ENCODE peak calls at places on chromosomes 1 and 21, in eight cellular contexts. D is HL-60; Q is tibial nerve; Z is pancreas; L is naive thymus-derived CD4-positive, alpha-beta T cell; C is right atrium auricular region; V is H1; W is AG04450. Y is an unnamed sample.

GRCh38 chr21:36245649-36246048 is 74.3 kb upstream of the MORC3 start:
- DNase-seq in D (no peak), Q (no peak), Z (no peak), L (no peak), C (no peak), V (no peak), W (no peak), Y (no peak)

GRCh38 chr1:30984167-30984870 is 75.8 kb upstream of the SDC3 start:
- DNase-seq in D (no peak), Q (no peak), Z (no peak), L (no peak), C (no peak), V (no peak), W (no peak), Y (no peak)

GRCh38 chr1:234188454-234188792 is 184.8 kb upstream of the COA6 start:
- DNase-seq in D (no peak), Q (no peak), Z (no peak), L (no peak), C (no peak), V (peak), W (no peak), Y (no peak)

GRCh38 chr1:243758647-243759046 is 91.4 kb downstream of the AKT3 start:
- DNase-seq in D (no peak), Q (no peak), Z (no peak), L (no peak), C (no peak), V (no peak), W (no peak), Y (no peak)

GRCh38 chr1:10676987-10677386 is 119.5 kb downstream of the CASZ1 start:
- DNase-seq in D (no peak), Q (no peak), Z (no peak), L (no peak), C (no peak), V (no peak), W (no peak), Y (no peak)

GRCh38 chr1:3771108-3772026 is 1.2 kb upstream of the SMIM1 start:
- DNase-seq in D (no peak), Q (no peak), Z (no peak), L (no peak), C (no peak), V (no peak), W (no peak), Y (no peak)

GRCh38 chr1:201737350-201738060 is 91.5 kb upstream of the IPO9 start:
- DNase-seq in D (no peak), Q (no peak), Z (no peak), L (no peak), C (peak), V (no peak), W (no peak), Y (peak)

GRCh38 chr1:175673236-175674150 is 69.9 kb downstream of the TNR start:
- DNase-seq in D (no peak), Q (no peak), Z (no peak), L (no peak), C (no peak), V (no peak), W (no peak), Y (no peak)

GRCh38 chr1:212754715-212755114 is 36.9 kb downstream of the NSL1 start:
- DNase-seq in D (no peak), Q (no peak), Z (no peak), L (peak), C (no peak), V (no peak), W (no peak), Y (no peak)

GRCh38 chr1:90705910-90706309 is 11.2 kb downstream of the BARHL2 start:
- DNase-seq in D (no peak), Q (no peak), Z (no peak), L (no peak), C (no peak), V (no peak), W (no peak), Y (no peak)

GRCh38 chr1:42973304-42973703 is 14.6 kb upstream of the SLC2A1 start:
- DNase-seq in D (no peak), Q (no peak), Z (no peak), L (no peak), C (no peak), V (no peak), W (no peak), Y (no peak)

GRCh38 chr21:45816794-45817193 is 164.8 kb upstream of the COL6A1 start:
- DNase-seq in D (no peak), Q (no peak), Z (no peak), L (no peak), C (peak), V (no peak), W (no peak), Y (no peak)

GRCh38 chr1:108831225-108831624 is 25.7 kb downstream of the AKNAD1 start:
- DNase-seq in D (no peak), Q (no peak), Z (no peak), L (no peak), C (no peak), V (no peak), W (no peak), Y (no peak)

GRCh38 chr1:230509281-230509977 is 83.3 kb upstream of the PGBD5 start:
- DNase-seq in D (peak), Q (no peak), Z (no peak), L (no peak), C (peak), V (no peak), W (peak), Y (no peak)

GRCh38 chr1:205519541-205520131 is 15.2 kb downstream of the CDK18 start:
- DNase-seq in D (no peak), Q (no peak), Z (no peak), L (no peak), C (no peak), V (no peak), W (no peak), Y (no peak)

GRCh38 chr1:6414443-6414844 is 5.3 kb downstream of the HES2 start:
- DNase-seq in D (no peak), Q (no peak), Z (no peak), L (no peak), C (no peak), V (no peak), W (peak), Y (no peak)

GRCh38 chr1:225406976-225407725 is 20.7 kb downstream of the LBR start:
- DNase-seq in D (no peak), Q (no peak), Z (no peak), L (no peak), C (no peak), V (no peak), W (no peak), Y (no peak)

GRCh38 chr1:1538334-1538733 is 2.1 kb downstream of the TMEM240 start:
- DNase-seq in D (no peak), Q (no peak), Z (no peak), L (no peak), C (no peak), V (no peak), W (no peak), Y (no peak)

GRCh38 chr21:37145635-37146111 is 72.6 kb downstream of the TTC3 start:
- DNase-seq in D (no peak), Q (no peak), Z (no peak), L (no peak), C (no peak), V (no peak), W (no peak), Y (no peak)

GRCh38 chr1:66175107-66175506 is 358.8 kb upstream of the SGIP1 start:
- DNase-seq in D (no peak), Q (no peak), Z (no peak), L (no peak), C (no peak), V (no peak), W (no peak), Y (no peak)

GRCh38 chr1:222904451-222904850 is 89.6 kb downstream of the DISP1 start:
- DNase-seq in D (no peak), Q (no peak), Z (no peak), L (no peak), C (no peak), V (no peak), W (no peak), Y (no peak)

GRCh38 chr1:235883261-235883927 is 16.7 kb upstream of the LYST start:
- DNase-seq in D (no peak), Q (peak), Z (peak), L (no peak), C (peak), V (no peak), W (peak), Y (peak)

GRCh38 chr1:94325379-94326302 is 88.3 kb upstream of the ARHGAP29 start:
- DNase-seq in D (no peak), Q (no peak), Z (peak), L (no peak), C (no peak), V (no peak), W (peak), Y (no peak)

GRCh38 chr1:30933874-30934252 is 25.3 kb upstream of the SDC3 start:
- DNase-seq in D (no peak), Q (no peak), Z (no peak), L (no peak), C (no peak), V (no peak), W (no peak), Y (no peak)

GRCh38 chr1:219917851-219918466 is 10.4 kb downstream of the SLC30A10 start:
- DNase-seq in D (no peak), Q (no peak), Z (no peak), L (no peak), C (no peak), V (no peak), W (no peak), Y (no peak)

GRCh38 chr1:32618673-32619221 is 31.6 kb downstream of the ZBTB8OS start:
- DNase-seq in D (no peak), Q (no peak), Z (no peak), L (no peak), C (no peak), V (no peak), W (no peak), Y (no peak)

GRCh38 chr21:26449161-26449560 is 123.9 kb downstream of the CYYR1 start:
- DNase-seq in D (no peak), Q (no peak), Z (no peak), L (no peak), C (no peak), V (no peak), W (peak), Y (no peak)

GRCh38 chr1:37931148-37931492 is 15.7 kb downstream of the INPP5B start:
- DNase-seq in D (no peak), Q (no peak), Z (no peak), L (no peak), C (no peak), V (no peak), W (no peak), Y (no peak)

GRCh38 chr1:8218351-8219092 is 99.4 kb upstream of the SLC45A1 start:
- DNase-seq in D (peak), Q (no peak), Z (no peak), L (no peak), C (no peak), V (no peak), W (no peak), Y (peak)

GRCh38 chr21:19607983-19608668 is 1204.5 kb upstream of the TMPRSS15 start:
- DNase-seq in D (no peak), Q (no peak), Z (peak), L (no peak), C (no peak), V (no peak), W (no peak), Y (no peak)

GRCh38 chr1:145974721-145975120 is 10.2 kb downstream of the POLR3GL start:
- DNase-seq in D (no peak), Q (no peak), Z (no peak), L (no peak), C (no peak), V (no peak), W (no peak), Y (no peak)

GRCh38 chr1:72954943-72955342 is 672.6 kb upstream of the NEGR1 start:
- DNase-seq in D (no peak), Q (no peak), Z (no peak), L (no peak), C (no peak), V (no peak), W (no peak), Y (no peak)

GRCh38 chr1:38891753-38892152 is 10.4 kb upstream of the GJA9 start:
- DNase-seq in D (no peak), Q (no peak), Z (no peak), L (peak), C (no peak), V (peak), W (no peak), Y (no peak)

GRCh38 chr1:226867461-226868054 is 2.9 kb upstream of the PSEN2 start:
- DNase-seq in D (no peak), Q (no peak), Z (no peak), L (no peak), C (no peak), V (no peak), W (no peak), Y (no peak)

GRCh38 chr1:117646007-117646913 is 40.4 kb downstream of the TENT5C start:
- DNase-seq in D (no peak), Q (no peak), Z (no peak), L (no peak), C (no peak), V (no peak), W (no peak), Y (peak)

GRCh38 chr1:192261476-192261875 is 55.3 kb upstream of the RGS21 start:
- DNase-seq in D (no peak), Q (no peak), Z (no peak), L (no peak), C (no peak), V (no peak), W (no peak), Y (no peak)

GRCh38 chr1:198936371-198937083 is 297.7 kb downstream of the PTPRC start:
- DNase-seq in D (no peak), Q (no peak), Z (no peak), L (no peak), C (no peak), V (no peak), W (no peak), Y (no peak)

GRCh38 chr1:209876091-209876800 is 48.5 kb downstream of the UTP25 start:
- DNase-seq in D (no peak), Q (no peak), Z (no peak), L (no peak), C (no peak), V (no peak), W (no peak), Y (no peak)

GRCh38 chr1:149881876-149882275 is 17.5 kb upstream of the BOLA1 start:
- DNase-seq in D (no peak), Q (no peak), Z (no peak), L (no peak), C (peak), V (no peak), W (no peak), Y (no peak)

GRCh38 chr1:149883598-149884247 is 15.6 kb upstream of the BOLA1 start:
- DNase-seq in D (no peak), Q (no peak), Z (no peak), L (no peak), C (peak), V (no peak), W (no peak), Y (no peak)

GRCh38 chr1:149884433-149885363 is 14.7 kb upstream of the BOLA1 start:
- DNase-seq in D (peak), Q (no peak), Z (no peak), L (peak), C (peak), V (no peak), W (no peak), Y (no peak)

GRCh38 chr1:149877211-149877946 is 22.0 kb upstream of the BOLA1 start:
- DNase-seq in D (no peak), Q (no peak), Z (no peak), L (no peak), C (no peak), V (no peak), W (no peak), Y (no peak)

GRCh38 chr1:149879556-149879955 is 19.8 kb upstream of the BOLA1 start:
- DNase-seq in D (no peak), Q (no peak), Z (no peak), L (peak), C (peak), V (no peak), W (no peak), Y (no peak)
- H3K27ac ChIP-seq in D (no peak), Q (no peak), Z (no peak), L (peak), C (no peak), V (no peak), W (no peak), Y (no peak)

GRCh38 chr1:23522244-23523013 is 8.6 kb downstream of the E2F2 start:
- DNase-seq in D (no peak), Q (no peak), Z (no peak), L (no peak), C (no peak), V (no peak), W (no peak), Y (no peak)

GRCh38 chr1:23525558-23526174 is 5.4 kb downstream of the E2F2 start:
- DNase-seq in D (no peak), Q (no peak), Z (no peak), L (no peak), C (no peak), V (no peak), W (no peak), Y (no peak)

GRCh38 chr1:23526329-23527041 is 4.5 kb downstream of the E2F2 start:
- DNase-seq in D (no peak), Q (no peak), Z (no peak), L (no peak), C (no peak), V (no peak), W (no peak), Y (no peak)

GRCh38 chr1:23524716-23525401 is 6.2 kb downstream of the E2F2 start:
- DNase-seq in D (no peak), Q (no peak), Z (no peak), L (no peak), C (no peak), V (no peak), W (no peak), Y (no peak)

DNA sequence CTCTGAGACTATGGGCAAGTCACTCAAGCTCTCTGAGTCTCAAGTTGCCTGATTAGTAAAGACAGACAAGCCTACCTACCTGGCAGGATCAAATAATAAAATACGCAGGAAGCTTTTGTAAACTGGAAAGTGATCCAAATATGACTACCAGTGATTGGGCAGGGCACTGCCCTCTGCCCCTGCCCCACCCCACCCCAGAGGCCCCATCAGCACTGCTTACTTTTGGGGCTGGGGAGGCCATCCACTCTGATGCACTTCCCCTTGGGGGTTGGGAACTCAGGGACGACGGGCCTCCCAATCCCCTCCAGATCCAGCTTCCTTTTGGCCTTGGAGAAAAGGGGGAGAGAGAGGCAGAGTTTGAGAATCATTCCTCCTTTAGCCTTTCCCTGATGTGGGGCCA is 6.9 kb downstream of the E2F2 start:
- DNase-seq in D (no peak), Q (no peak), Z (no peak), L (no peak), C (no peak), V (no peak), W (no peak), Y (no peak)
- H3K27ac ChIP-seq in D (peak), Q (peak), Z (no peak), L (peak), C (no peak), V (no peak), W (no peak), Y (no peak)

DNA sequence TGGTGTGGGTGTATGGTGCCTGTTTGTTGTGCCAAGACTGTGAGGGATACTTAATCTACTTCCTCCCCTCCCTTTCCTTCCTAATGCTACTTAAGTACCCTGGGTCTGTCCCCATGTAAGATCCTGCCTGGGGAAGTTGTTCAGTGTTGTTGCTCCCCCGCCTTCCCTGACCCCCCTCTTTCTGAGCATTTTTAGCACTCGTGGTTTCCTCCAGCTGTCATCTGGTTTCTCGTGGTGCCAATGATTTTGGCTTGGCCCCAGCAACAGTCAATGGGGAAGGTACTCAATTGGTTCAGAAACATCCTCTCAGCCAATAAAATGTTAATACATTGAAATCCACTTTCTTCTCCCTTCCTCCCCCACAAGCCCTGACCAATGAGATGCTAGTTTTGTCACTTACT is 8.0 kb upstream of the B4GALT3 start:
- DNase-seq in D (peak), Q (no peak), Z (no peak), L (peak), C (peak), V (no peak), W (no peak), Y (peak)
- H3K27ac ChIP-seq in D (peak), Q (peak), Z (no peak), L (peak), C (peak), V (no peak), W (no peak), Y (peak)

GRCh38 chr1:25755475-25756125 is 44.4 kb upstream of the SELENON start:
- DNase-seq in D (no peak), Q (no peak), Z (no peak), L (no peak), C (no peak), V (no peak), W (no peak), Y (no peak)

GRCh38 chr1:25757151-25757845 is 42.7 kb upstream of the SELENON start:
- DNase-seq in D (no peak), Q (no peak), Z (no peak), L (no peak), C (no peak), V (no peak), W (no peak), Y (no peak)

GRCh38 chr1:25757846-25758185 is 42.2 kb upstream of the SELENON start:
- DNase-seq in D (no peak), Q (no peak), Z (no peak), L (no peak), C (no peak), V (no peak), W (no peak), Y (no peak)

GRCh38 chr1:25756210-25756609 is 43.8 kb upstream of the SELENON start:
- DNase-seq in D (no peak), Q (no peak), Z (no peak), L (no peak), C (no peak), V (no peak), W (no peak), Y (no peak)

GRCh38 chr1:25754421-25755195 is 45.4 kb upstream of the SELENON start:
- DNase-seq in D (no peak), Q (no peak), Z (no peak), L (peak), C (no peak), V (no peak), W (no peak), Y (no peak)
- H3K27ac ChIP-seq in D (no peak), Q (no peak), Z (no peak), L (peak), C (no peak), V (no peak), W (no peak), Y (no peak)